ENCODE peak calls at places on chromosomes 12 and 14, in seven cellular contexts. One of them, this sample, is unnamed.

GRCh38 chr12:120961604-120962486 is 16.5 kb upstream of the HNF1A start:
- DNase-seq in astrocyte of the spinal cord: no peak
- DNase-seq in fibroblast of the aortic adventitia: no peak
- DNase-seq in right atrium auricular region: no peak
- DNase-seq in CD8-positive, alpha-beta T cell: no peak
- DNase-seq in fibroblast of lung: no peak
- DNase-seq in A549: peak
- DNase-seq in this sample: no peak

GRCh38 chr12:6375269-6376078 is at the start of gene SCNN1A:
- DNase-seq in astrocyte of the spinal cord: no peak
- DNase-seq in fibroblast of the aortic adventitia: no peak
- DNase-seq in right atrium auricular region: no peak
- DNase-seq in CD8-positive, alpha-beta T cell: no peak
- DNase-seq in fibroblast of lung: no peak
- DNase-seq in A549: no peak
- DNase-seq in this sample: no peak

GRCh38 chr12:22731231-22731630 is 106.3 kb downstream of the ETNK1 start:
- DNase-seq in astrocyte of the spinal cord: no peak
- DNase-seq in fibroblast of the aortic adventitia: no peak
- DNase-seq in right atrium auricular region: no peak
- DNase-seq in CD8-positive, alpha-beta T cell: no peak
- DNase-seq in fibroblast of lung: no peak
- DNase-seq in A549: no peak
- DNase-seq in this sample: no peak

GRCh38 chr12:12983420-12984035 is 16.5 kb downstream of the HEBP1 start:
- DNase-seq in astrocyte of the spinal cord: peak
- DNase-seq in fibroblast of the aortic adventitia: peak
- DNase-seq in right atrium auricular region: no peak
- DNase-seq in CD8-positive, alpha-beta T cell: no peak
- DNase-seq in fibroblast of lung: peak
- DNase-seq in A549: peak
- DNase-seq in this sample: no peak

GRCh38 chr12:108459106-108459505 is 56.0 kb upstream of the FICD start:
- DNase-seq in astrocyte of the spinal cord: no peak
- DNase-seq in fibroblast of the aortic adventitia: no peak
- DNase-seq in right atrium auricular region: no peak
- DNase-seq in CD8-positive, alpha-beta T cell: no peak
- DNase-seq in fibroblast of lung: no peak
- DNase-seq in A549: no peak
- DNase-seq in this sample: no peak

GRCh38 chr12:6426882-6427671 is 17.7 kb upstream of the CD27 start:
- DNase-seq in astrocyte of the spinal cord: no peak
- DNase-seq in fibroblast of the aortic adventitia: no peak
- DNase-seq in right atrium auricular region: no peak
- DNase-seq in CD8-positive, alpha-beta T cell: peak
- DNase-seq in fibroblast of lung: no peak
- DNase-seq in A549: no peak
- DNase-seq in this sample: no peak

GRCh38 chr12:12645485-12645884 is 33.8 kb downstream of the CREBL2 start:
- DNase-seq in astrocyte of the spinal cord: peak
- DNase-seq in fibroblast of the aortic adventitia: peak
- DNase-seq in right atrium auricular region: no peak
- DNase-seq in CD8-positive, alpha-beta T cell: peak
- DNase-seq in fibroblast of lung: peak
- DNase-seq in A549: peak
- DNase-seq in this sample: no peak

GRCh38 chr12:80226576-80226975 is 127.2 kb downstream of the OTOGL start:
- DNase-seq in astrocyte of the spinal cord: peak
- DNase-seq in fibroblast of the aortic adventitia: peak
- DNase-seq in right atrium auricular region: no peak
- DNase-seq in CD8-positive, alpha-beta T cell: no peak
- DNase-seq in fibroblast of lung: peak
- DNase-seq in A549: no peak
- DNase-seq in this sample: no peak

GRCh38 chr12:50157259-50157658 is 9.9 kb downstream of the CERS5 start:
- DNase-seq in astrocyte of the spinal cord: peak
- DNase-seq in fibroblast of the aortic adventitia: no peak
- DNase-seq in right atrium auricular region: no peak
- DNase-seq in CD8-positive, alpha-beta T cell: no peak
- DNase-seq in fibroblast of lung: no peak
- DNase-seq in A549: no peak
- DNase-seq in this sample: no peak

GRCh38 chr12:52236386-52237050 is 3.5 kb downstream of the KRT7 start:
- DNase-seq in astrocyte of the spinal cord: no peak
- DNase-seq in fibroblast of the aortic adventitia: no peak
- DNase-seq in right atrium auricular region: no peak
- DNase-seq in CD8-positive, alpha-beta T cell: no peak
- DNase-seq in fibroblast of lung: no peak
- DNase-seq in A549: peak
- DNase-seq in this sample: no peak

GRCh38 chr14:99566009-99566389 is 38.0 kb downstream of the CCDC85C start:
- DNase-seq in astrocyte of the spinal cord: no peak
- DNase-seq in fibroblast of the aortic adventitia: no peak
- DNase-seq in right atrium auricular region: no peak
- DNase-seq in CD8-positive, alpha-beta T cell: no peak
- DNase-seq in fibroblast of lung: no peak
- DNase-seq in A549: no peak
- DNase-seq in this sample: no peak

GRCh38 chr12:29562167-29562776 is 64.8 kb upstream of the OVCH1 start:
- DNase-seq in astrocyte of the spinal cord: peak
- DNase-seq in fibroblast of the aortic adventitia: peak
- DNase-seq in right atrium auricular region: peak
- DNase-seq in CD8-positive, alpha-beta T cell: no peak
- DNase-seq in fibroblast of lung: peak
- DNase-seq in A549: no peak
- DNase-seq in this sample: no peak

GRCh38 chr12:10012630-10013330 is 2.4 kb downstream of the CLEC12B start:
- DNase-seq in astrocyte of the spinal cord: no peak
- DNase-seq in fibroblast of the aortic adventitia: no peak
- DNase-seq in right atrium auricular region: no peak
- DNase-seq in CD8-positive, alpha-beta T cell: no peak
- DNase-seq in fibroblast of lung: no peak
- DNase-seq in A549: no peak
- DNase-seq in this sample: no peak

GRCh38 chr14:41604793-41605534 is 1.7 kb upstream of the LRFN5 start:
- DNase-seq in astrocyte of the spinal cord: peak
- DNase-seq in fibroblast of the aortic adventitia: peak
- DNase-seq in right atrium auricular region: no peak
- DNase-seq in CD8-positive, alpha-beta T cell: no peak
- DNase-seq in fibroblast of lung: peak
- DNase-seq in A549: no peak
- DNase-seq in this sample: peak

GRCh38 chr12:92574046-92574783 is 128.6 kb upstream of the PLEKHG7 start:
- DNase-seq in astrocyte of the spinal cord: peak
- DNase-seq in fibroblast of the aortic adventitia: no peak
- DNase-seq in right atrium auricular region: no peak
- DNase-seq in CD8-positive, alpha-beta T cell: no peak
- DNase-seq in fibroblast of lung: no peak
- DNase-seq in A549: peak
- DNase-seq in this sample: no peak

GRCh38 chr14:23359167-23359626 is 5.8 kb downstream of the EFS start:
- DNase-seq in astrocyte of the spinal cord: no peak
- DNase-seq in fibroblast of the aortic adventitia: no peak
- DNase-seq in right atrium auricular region: peak
- DNase-seq in CD8-positive, alpha-beta T cell: no peak
- DNase-seq in fibroblast of lung: no peak
- DNase-seq in A549: no peak
- DNase-seq in this sample: no peak

GRCh38 chr14:23358553-23359166 is 6.0 kb upstream of the SLC22A17 start:
- DNase-seq in astrocyte of the spinal cord: no peak
- DNase-seq in fibroblast of the aortic adventitia: no peak
- DNase-seq in right atrium auricular region: peak
- DNase-seq in CD8-positive, alpha-beta T cell: no peak
- DNase-seq in fibroblast of lung: no peak
- DNase-seq in A549: no peak
- DNase-seq in this sample: peak

GRCh38 chr14:23356662-23357061 is 4.0 kb upstream of the SLC22A17 start:
- DNase-seq in astrocyte of the spinal cord: no peak
- DNase-seq in fibroblast of the aortic adventitia: no peak
- DNase-seq in right atrium auricular region: peak
- DNase-seq in CD8-positive, alpha-beta T cell: no peak
- DNase-seq in fibroblast of lung: no peak
- DNase-seq in A549: no peak
- DNase-seq in this sample: no peak

GRCh38 chr14:23357261-23357660 is 4.6 kb upstream of the SLC22A17 start:
- DNase-seq in astrocyte of the spinal cord: no peak
- DNase-seq in fibroblast of the aortic adventitia: no peak
- DNase-seq in right atrium auricular region: peak
- DNase-seq in CD8-positive, alpha-beta T cell: no peak
- DNase-seq in fibroblast of lung: no peak
- DNase-seq in A549: no peak
- DNase-seq in this sample: no peak

GRCh38 chr14:23358042-23358441 is 5.4 kb upstream of the SLC22A17 start:
- DNase-seq in astrocyte of the spinal cord: no peak
- DNase-seq in fibroblast of the aortic adventitia: no peak
- DNase-seq in right atrium auricular region: no peak
- DNase-seq in CD8-positive, alpha-beta T cell: no peak
- DNase-seq in fibroblast of lung: no peak
- DNase-seq in A549: no peak
- DNase-seq in this sample: no peak
- TF ChIP-seq CTCF in astrocyte of the spinal cord: no peak
- TF ChIP-seq CTCF in fibroblast of the aortic adventitia: no peak
- TF ChIP-seq CTCF in right atrium auricular region: no peak
- TF ChIP-seq CTCF in CD8-positive, alpha-beta T cell: no peak
- TF ChIP-seq CTCF in fibroblast of lung: no peak
- TF ChIP-seq CTCF in A549: no peak
- TF ChIP-seq CTCF in this sample: no peak

GRCh38 chr14:45610303-45610702 is 357.3 kb upstream of the MIS18BP1 start:
- DNase-seq in astrocyte of the spinal cord: peak
- DNase-seq in fibroblast of the aortic adventitia: no peak
- DNase-seq in right atrium auricular region: no peak
- DNase-seq in CD8-positive, alpha-beta T cell: no peak
- DNase-seq in fibroblast of lung: peak
- DNase-seq in A549: peak
- DNase-seq in this sample: no peak
- TF ChIP-seq CTCF in astrocyte of the spinal cord: peak
- TF ChIP-seq CTCF in fibroblast of the aortic adventitia: no peak
- TF ChIP-seq CTCF in right atrium auricular region: no peak
- TF ChIP-seq CTCF in CD8-positive, alpha-beta T cell: no peak
- TF ChIP-seq CTCF in fibroblast of lung: no peak
- TF ChIP-seq CTCF in A549: no peak
- TF ChIP-seq CTCF in this sample: peak

GRCh38 chr12:88401153-88401552 is 179.1 kb downstream of the KITLG start:
- DNase-seq in astrocyte of the spinal cord: peak
- DNase-seq in fibroblast of the aortic adventitia: peak
- DNase-seq in right atrium auricular region: no peak
- DNase-seq in CD8-positive, alpha-beta T cell: no peak
- DNase-seq in fibroblast of lung: peak
- DNase-seq in A549: no peak
- DNase-seq in this sample: no peak

GRCh38 chr12:88399811-88400210 is 180.5 kb downstream of the KITLG start:
- DNase-seq in astrocyte of the spinal cord: no peak
- DNase-seq in fibroblast of the aortic adventitia: no peak
- DNase-seq in right atrium auricular region: no peak
- DNase-seq in CD8-positive, alpha-beta T cell: no peak
- DNase-seq in fibroblast of lung: no peak
- DNase-seq in A549: no peak
- DNase-seq in this sample: no peak

DNA sequence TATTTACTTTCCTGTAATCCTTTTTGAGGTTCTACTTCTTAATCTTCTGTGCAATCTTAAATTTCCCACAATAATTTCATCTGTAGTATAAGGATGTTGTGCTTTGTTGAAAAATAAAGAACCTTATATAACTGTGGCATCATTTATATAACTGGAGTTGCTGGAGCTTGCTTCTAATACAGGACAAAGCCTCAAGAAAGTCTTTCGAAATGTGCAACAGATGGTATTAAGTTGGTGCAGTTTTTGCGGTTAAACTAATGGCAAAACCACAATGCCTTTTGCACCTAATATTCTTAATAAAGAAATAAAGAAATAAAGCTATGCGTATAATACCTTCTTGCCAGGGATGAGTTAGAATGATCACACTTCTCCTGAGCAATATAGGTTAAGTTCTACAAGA is 180.0 kb downstream of the KITLG start:
- DNase-seq in astrocyte of the spinal cord: no peak
- DNase-seq in fibroblast of the aortic adventitia: peak
- DNase-seq in right atrium auricular region: no peak
- DNase-seq in CD8-positive, alpha-beta T cell: no peak
- DNase-seq in fibroblast of lung: no peak
- DNase-seq in A549: no peak
- DNase-seq in this sample: no peak
- TF ChIP-seq CTCF in astrocyte of the spinal cord: no peak
- TF ChIP-seq CTCF in fibroblast of the aortic adventitia: no peak
- TF ChIP-seq CTCF in right atrium auricular region: no peak
- TF ChIP-seq CTCF in CD8-positive, alpha-beta T cell: no peak
- TF ChIP-seq CTCF in fibroblast of lung: no peak
- TF ChIP-seq CTCF in A549: no peak
- TF ChIP-seq CTCF in this sample: no peak

GRCh38 chr12:89951050-89951693 is 242.5 kb upstream of the ATP2B1 start:
- DNase-seq in astrocyte of the spinal cord: peak
- DNase-seq in fibroblast of the aortic adventitia: peak
- DNase-seq in right atrium auricular region: no peak
- DNase-seq in CD8-positive, alpha-beta T cell: no peak
- DNase-seq in fibroblast of lung: peak
- DNase-seq in A549: peak
- DNase-seq in this sample: no peak

GRCh38 chr12:89950421-89950820 is 241.8 kb upstream of the ATP2B1 start:
- DNase-seq in astrocyte of the spinal cord: no peak
- DNase-seq in fibroblast of the aortic adventitia: no peak
- DNase-seq in right atrium auricular region: no peak
- DNase-seq in CD8-positive, alpha-beta T cell: no peak
- DNase-seq in fibroblast of lung: no peak
- DNase-seq in A549: no peak
- DNase-seq in this sample: no peak

GRCh38 chr12:89948266-89949175 is 239.9 kb upstream of the ATP2B1 start:
- DNase-seq in astrocyte of the spinal cord: no peak
- DNase-seq in fibroblast of the aortic adventitia: no peak
- DNase-seq in right atrium auricular region: no peak
- DNase-seq in CD8-positive, alpha-beta T cell: no peak
- DNase-seq in fibroblast of lung: no peak
- DNase-seq in A549: no peak
- DNase-seq in this sample: no peak

GRCh38 chr12:89947437-89948265 is 239.0 kb upstream of the ATP2B1 start:
- DNase-seq in astrocyte of the spinal cord: peak
- DNase-seq in fibroblast of the aortic adventitia: peak
- DNase-seq in right atrium auricular region: no peak
- DNase-seq in CD8-positive, alpha-beta T cell: no peak
- DNase-seq in fibroblast of lung: peak
- DNase-seq in A549: peak
- DNase-seq in this sample: no peak

DNA sequence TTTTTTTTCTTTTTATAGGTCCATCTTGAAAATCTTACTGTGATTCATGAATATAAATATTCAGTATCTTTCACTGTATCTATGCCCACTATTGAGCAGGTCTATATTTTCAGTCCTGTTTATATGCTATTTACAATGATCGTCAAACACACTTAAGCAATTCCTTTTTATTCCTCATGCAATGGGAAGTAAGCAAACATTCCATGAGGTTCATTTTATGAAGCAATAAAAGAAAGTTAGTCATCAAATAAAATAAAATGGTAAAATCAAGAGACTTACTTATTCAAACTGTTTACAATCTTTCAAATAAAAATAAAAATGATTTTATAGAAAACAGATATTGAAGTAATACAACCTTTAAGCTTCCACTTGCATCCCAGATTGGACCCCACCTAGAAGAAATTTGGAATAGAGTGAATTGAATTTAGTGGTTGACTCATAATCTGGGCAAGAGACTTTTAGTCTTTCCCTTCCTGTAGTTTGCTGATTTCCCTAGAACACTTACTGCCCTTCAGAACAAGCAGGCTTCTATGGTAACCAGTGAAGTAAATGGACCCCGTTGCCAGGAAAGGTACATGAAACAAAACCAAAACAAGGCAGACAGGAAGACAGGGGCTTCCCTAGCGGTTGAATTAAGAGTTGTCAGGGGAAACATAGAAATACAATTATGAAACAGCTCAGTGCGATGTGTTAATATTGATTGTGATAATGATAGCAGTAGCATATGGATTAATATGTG is 241.0 kb upstream of the ATP2B1 start:
- DNase-seq in astrocyte of the spinal cord: peak
- DNase-seq in fibroblast of the aortic adventitia: peak
- DNase-seq in right atrium auricular region: no peak
- DNase-seq in CD8-positive, alpha-beta T cell: peak
- DNase-seq in fibroblast of lung: peak
- DNase-seq in A549: peak
- DNase-seq in this sample: no peak
- TF ChIP-seq CTCF in astrocyte of the spinal cord: peak
- TF ChIP-seq CTCF in fibroblast of the aortic adventitia: no peak
- TF ChIP-seq CTCF in right atrium auricular region: no peak
- TF ChIP-seq CTCF in CD8-positive, alpha-beta T cell: peak
- TF ChIP-seq CTCF in fibroblast of lung: peak
- TF ChIP-seq CTCF in A549: peak
- TF ChIP-seq CTCF in this sample: no peak